ENCODE peak calls at places on chromosomes 3 and 15, in four cellular contexts. E is A172; R is stimulated activated CD4-positive, alpha-beta T cell treated with anti-CD3 and anti-CD28 coated beads, Interleukin-1b, Interleukin-23, amount 100 ng/mL, for 4 hours; A is neural crest cell. W is an unnamed sample.
A peak's percentile ranks its signal among the peaks of the same experiment; 100 is the strongest.

GRCh38 chr15:38084289-38084688 is 149.8 kb downstream of the TMCO5A start:
- DNase-seq in R (no peak), E (peak; percentile 38), A (no peak), W (no peak)

GRCh38 chr3:189349772-189350171 is 178.0 kb downstream of the TPRG1 start:
- DNase-seq in R (no peak), A (no peak), E (no peak), W (no peak)

GRCh38 chr15:43901485-43901884 is 74.7 kb downstream of the WDR76 start:
- DNase-seq in A (no peak), E (no peak), R (no peak), W (no peak)

GRCh38 chr3:148202386-148202785 is 495.3 kb upstream of the AGTR1 start:
- DNase-seq in R (no peak), A (no peak), E (no peak), W (no peak)

GRCh38 chr15:71697999-71698398 is 112.4 kb upstream of the NR2E3 start:
- DNase-seq in R (no peak), E (no peak), A (no peak), W (no peak)

GRCh38 chr15:81744364-81744763 is 301.5 kb downstream of the MEX3B start:
- DNase-seq in A (no peak), E (no peak), R (no peak), W (no peak)

GRCh38 chr15:33584797-33585196 is 274.0 kb downstream of the RYR3 start:
- DNase-seq in E (peak; percentile 62), A (no peak), R (no peak), W (no peak)

GRCh38 chr3:125194849-125195601 is 17.5 kb downstream of the SLC12A8 start:
- DNase-seq in A (no peak), R (no peak), E (no peak), W (no peak)

GRCh38 chr3:16513141-16514020 is at the start of gene RFTN1:
- DNase-seq in R (peak; percentile 49), A (peak; percentile 31), E (no peak), W (no peak)

GRCh38 chr3:136913168-136913567 is 44.6 kb upstream of the IL20RB start:
- DNase-seq in A (no peak), R (no peak), E (no peak), W (no peak)

GRCh38 chr3:10006048-10006761 is 19.6 kb upstream of the EMC3 start:
- DNase-seq in A (no peak), E (no peak), R (no peak), W (no peak)

GRCh38 chr15:42373274-42373673 is 14.0 kb downstream of the CAPN3 start:
- DNase-seq in R (no peak), E (no peak), A (no peak), W (no peak)

GRCh38 chr3:25589104-25589782 is 75.5 kb downstream of the TOP2B start:
- DNase-seq in E (no peak), A (no peak), R (no peak), W (no peak)

GRCh38 chr3:39096775-39097174 is 10.7 kb downstream of the GORASP1 start:
- DNase-seq in E (no peak), R (no peak), A (no peak), W (no peak)

GRCh38 chr3:2863127-2863526 is 247.0 kb downstream of the IL5RA start:
- DNase-seq in R (no peak), E (no peak), A (no peak), W (no peak)

GRCh38 chr15:27865926-27866325 is 233.2 kb downstream of the OCA2 start:
- DNase-seq in E (no peak), A (no peak), R (no peak), W (no peak)

GRCh38 chr3:114903213-114903612 is 243.9 kb downstream of the ZBTB20 start:
- DNase-seq in R (no peak), E (no peak), A (no peak), W (no peak)

GRCh38 chr3:86938706-86939105 is 52.2 kb downstream of the VGLL3 start:
- DNase-seq in R (no peak), E (no peak), A (no peak), W (no peak)

W was measured in Caco-2.